ENCODE peak calls at places on chromosomes 3 and 15, in seven cellular contexts. W, F, P, L, H, U and Z are unnamed samples.

GRCh38 chr15:84762840-84763572 is 14.6 kb downstream of the ZNF592 start:
- DNase-seq in W (no peak), F (no peak), P (no peak), L (no peak), H (no peak), U (no peak), Z (no peak)

GRCh38 chr3:120171134-120171863 is 77.1 kb upstream of the GSK3B start:
- DNase-seq in W (no peak), F (no peak), P (no peak), L (no peak), H (no peak), U (no peak), Z (no peak)

GRCh38 chr15:50873935-50874353 is 34.5 kb upstream of the AP4E1 start:
- DNase-seq in W (no peak), F (no peak), P (no peak), L (no peak), H (no peak), U (peak; percentile 25), Z (peak; percentile 28)

GRCh38 chr15:82969353-82969752 is 16.7 kb upstream of the RAMAC start:
- DNase-seq in W (no peak), F (no peak), P (no peak), L (no peak), H (no peak), U (no peak), Z (no peak)

GRCh38 chr15:84023636-84024035 is 211.9 kb upstream of the GOLGA6L4 start:
- DNase-seq in W (peak; percentile 28), F (peak; percentile 48), P (peak; percentile 59), L (no peak), H (peak; percentile 28), U (peak; percentile 24), Z (peak; percentile 76)

GRCh38 chr3:6528951-6529350 is 332.0 kb upstream of the GRM7 start:
- DNase-seq in W (no peak), F (no peak), P (no peak), L (no peak), H (peak; percentile 15), U (peak; percentile 10), Z (no peak)

GRCh38 chr15:54410481-54410880 is 432.2 kb downstream of the UNC13C start:
- DNase-seq in W (no peak), F (no peak), P (no peak), L (no peak), H (no peak), U (no peak), Z (no peak)

GRCh38 chr3:23325466-23326065 is 122.4 kb downstream of the UBE2E2 start:
- DNase-seq in W (no peak), F (no peak), P (no peak), L (peak; percentile 30), H (no peak), U (no peak), Z (no peak)

GRCh38 chr15:76058714-76059319 is 968 bp upstream of the TMEM266 start:
- DNase-seq in W (peak; percentile 50), F (no peak), P (peak; percentile 19), L (peak; percentile 19), H (no peak), U (peak; percentile 15), Z (no peak)

GRCh38 chr15:40340740-40341400 is at the start of gene CCDC9B:
- DNase-seq in W (peak; percentile 91), F (peak; percentile 60), P (peak; percentile 63), L (no peak), H (peak; percentile 48), U (peak; percentile 75), Z (peak; percentile 56)

GRCh38 chr3:128311441-128311844 is 155.2 kb downstream of the DNAJB8 start:
- DNase-seq in W (no peak), F (peak; percentile 20), P (no peak), L (no peak), H (no peak), U (no peak), Z (no peak)
- TF ChIP-seq JUND in W (no peak), F (no peak), P (no peak), L (no peak), H (no peak), U (no peak), Z (no peak)

GRCh38 chr3:48024401-48024800 is 8.2 kb upstream of the MAP4 start:
- DNase-seq in W (no peak), F (no peak), P (no peak), L (no peak), H (no peak), U (no peak), Z (no peak)
- TF ChIP-seq JUND in W (no peak), F (no peak), P (no peak), L (no peak), H (no peak), U (no peak), Z (no peak)

DNA sequence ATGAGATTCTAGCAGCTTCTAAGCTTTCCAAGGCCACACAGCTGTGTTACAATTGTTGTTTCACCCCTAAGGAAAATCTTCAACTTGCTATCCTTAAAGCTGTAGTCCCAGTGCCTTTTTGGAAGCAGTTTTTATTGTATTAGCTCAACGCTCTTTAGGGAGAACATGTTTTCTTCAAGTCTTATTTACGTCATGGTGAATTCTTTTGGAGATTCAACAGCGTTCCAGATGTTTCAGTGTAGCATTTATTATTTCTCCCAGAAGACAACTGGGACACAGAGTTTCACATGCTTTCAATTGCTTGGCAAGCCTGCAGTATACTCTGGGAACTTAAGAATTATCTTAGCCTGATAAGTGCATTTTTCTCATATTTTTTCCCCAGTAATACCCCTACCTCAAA is 888.3 kb downstream of the PLOD2 start:
- DNase-seq in W (no peak), F (no peak), P (no peak), L (no peak), H (no peak), U (no peak), Z (no peak)
- TF ChIP-seq JUND in W (no peak), F (no peak), P (no peak), L (no peak), H (no peak), U (no peak), Z (no peak)

GRCh38 chr3:192850501-192850981 is 67.1 kb downstream of the MB21D2 start:
- DNase-seq in W (no peak), F (no peak), P (no peak), L (peak; percentile 69), H (no peak), U (peak; percentile 47), Z (no peak)

GRCh38 chr3:192844366-192844765 is 73.3 kb downstream of the MB21D2 start:
- DNase-seq in W (no peak), F (no peak), P (no peak), L (no peak), H (no peak), U (no peak), Z (no peak)

GRCh38 chr3:192848371-192849233 is 69.1 kb downstream of the MB21D2 start:
- DNase-seq in W (no peak), F (no peak), P (no peak), L (peak; percentile 75), H (no peak), U (no peak), Z (no peak)

GRCh38 chr3:192845196-192845855 is 72.3 kb downstream of the MB21D2 start:
- DNase-seq in W (no peak), F (no peak), P (no peak), L (no peak), H (no peak), U (no peak), Z (no peak)

GRCh38 chr3:192847918-192848317 is 69.7 kb downstream of the MB21D2 start:
- DNase-seq in W (no peak), F (no peak), P (no peak), L (no peak), H (no peak), U (no peak), Z (no peak)
- TF ChIP-seq JUND in W (no peak), F (no peak), P (no peak), L (no peak), H (no peak), U (no peak), Z (no peak)

DNA sequence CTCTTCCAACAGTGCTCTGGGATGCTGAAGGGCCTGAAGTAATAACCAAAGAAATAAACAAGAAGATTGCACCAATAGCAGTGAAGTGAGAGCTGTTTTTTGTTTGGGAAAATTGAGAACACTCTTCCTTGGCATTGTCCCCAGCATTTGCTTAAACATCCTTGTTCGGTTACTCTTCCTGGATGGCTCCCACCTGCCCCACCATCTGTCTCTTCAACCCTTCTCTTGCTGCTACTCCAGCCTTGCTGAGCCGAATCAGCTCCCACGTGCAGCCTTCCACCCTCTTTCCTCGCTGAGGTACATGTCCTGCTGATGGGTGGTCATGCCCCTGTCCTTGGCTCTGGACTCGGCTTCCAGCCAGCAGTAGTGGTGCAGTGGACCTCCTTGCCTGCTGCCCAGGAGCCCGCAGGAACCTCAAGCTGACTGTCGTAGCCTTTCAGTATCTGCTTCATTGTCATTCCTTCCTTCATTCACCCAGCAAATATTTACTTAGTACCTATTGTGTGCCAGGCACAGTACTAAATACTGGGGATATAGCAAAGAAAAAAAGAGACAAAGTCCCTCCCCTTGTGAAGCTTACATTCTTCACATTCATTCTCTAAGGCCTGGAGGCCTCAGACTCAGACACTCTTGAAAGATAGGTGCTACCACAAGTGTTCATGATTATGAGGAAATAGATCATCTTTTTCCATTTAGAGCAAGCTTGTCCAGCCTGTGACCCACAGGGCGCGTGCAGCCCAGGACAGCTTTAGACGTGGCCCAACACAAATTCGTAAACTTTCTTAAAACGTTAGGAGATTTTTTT is 17.1 kb upstream of the VILL start:
- DNase-seq in W (no peak), F (no peak), P (no peak), L (no peak), H (no peak), U (no peak), Z (no peak)
- TF ChIP-seq JUND in W (no peak), F (no peak), P (no peak), L (no peak), H (no peak), U (no peak), Z (no peak)

GRCh38 chr3:105821433-105821832 is 47.4 kb downstream of the CBLB start:
- DNase-seq in W (no peak), F (no peak), P (no peak), L (no peak), H (no peak), U (no peak), Z (no peak)

GRCh38 chr3:105824129-105824528 is 44.7 kb downstream of the CBLB start:
- DNase-seq in W (no peak), F (no peak), P (no peak), L (no peak), H (no peak), U (no peak), Z (no peak)

GRCh38 chr3:105822171-105823123 is 46.4 kb downstream of the CBLB start:
- DNase-seq in W (no peak), F (no peak), P (no peak), L (no peak), H (no peak), U (no peak), Z (no peak)

GRCh38 chr3:105827101-105827634 is 41.6 kb downstream of the CBLB start:
- DNase-seq in W (no peak), F (no peak), P (no peak), L (peak; percentile 52), H (no peak), U (no peak), Z (no peak)

GRCh38 chr3:105823149-105823866 is 45.5 kb downstream of the CBLB start:
- DNase-seq in W (no peak), F (no peak), P (no peak), L (no peak), H (peak; percentile 70), U (peak; percentile 39), Z (no peak)
- TF ChIP-seq JUND in W (peak; percentile 77), F (no peak), P (peak; percentile 26), L (no peak), H (peak; percentile 88), U (no peak), Z (no peak)